ENCODE peak calls at places on chromosomes 2 and 18, in four cellular contexts. One of them, this sample, is unnamed.

GRCh38 chr2:230932556-230933511 is 7.8 kb upstream of the GPR55 start:
- DNase-seq in Peyer's patch: no peak
- DNase-seq in spleen: peak; percentile 68
- DNase-seq in hepatocyte: peak; percentile 66
- DNase-seq in this sample: no peak

GRCh38 chr18:25058520-25058919 is 293.4 kb downstream of the ZNF521 start:
- DNase-seq in spleen: no peak
- DNase-seq in hepatocyte: no peak
- DNase-seq in Peyer's patch: no peak
- DNase-seq in this sample: no peak

GRCh38 chr18:47109049-47109448 is 41.3 kb downstream of the HDHD2 start:
- DNase-seq in hepatocyte: no peak
- DNase-seq in Peyer's patch: no peak
- DNase-seq in spleen: no peak
- DNase-seq in this sample: no peak

GRCh38 chr2:166179201-166179600 is 51.4 kb upstream of the SCN1A start:
- DNase-seq in spleen: no peak
- DNase-seq in hepatocyte: no peak
- DNase-seq in Peyer's patch: no peak
- DNase-seq in this sample: no peak

GRCh38 chr2:109427661-109428091 is 186.1 kb downstream of the SEPTIN10 start:
- DNase-seq in Peyer's patch: no peak
- DNase-seq in hepatocyte: no peak
- DNase-seq in spleen: peak; percentile 55
- DNase-seq in this sample: no peak

GRCh38 chr2:225995788-225996476 is 596.4 kb downstream of the NYAP2 start:
- DNase-seq in hepatocyte: no peak
- DNase-seq in spleen: no peak
- DNase-seq in Peyer's patch: no peak
- DNase-seq in this sample: no peak

GRCh38 chr2:29033172-29033571 is 41.2 kb downstream of the PCARE start:
- DNase-seq in Peyer's patch: no peak
- DNase-seq in spleen: no peak
- DNase-seq in hepatocyte: no peak
- DNase-seq in this sample: no peak

GRCh38 chr2:68200157-68200787 is 42.6 kb downstream of the PNO1 start:
- DNase-seq in Peyer's patch: no peak
- DNase-seq in spleen: no peak
- DNase-seq in hepatocyte: no peak
- DNase-seq in this sample: no peak

GRCh38 chr18:54357082-54357659 is 487 bp downstream of the STARD6 start:
- DNase-seq in spleen: no peak
- DNase-seq in hepatocyte: no peak
- DNase-seq in Peyer's patch: no peak
- DNase-seq in this sample: no peak

GRCh38 chr18:3889803-3890202 is 439.8 kb downstream of the TGIF1 start:
- DNase-seq in Peyer's patch: no peak
- DNase-seq in hepatocyte: peak; percentile 23
- DNase-seq in spleen: no peak
- DNase-seq in this sample: no peak

GRCh38 chr18:72409923-72410322 is 134.2 kb downstream of the CBLN2 start:
- DNase-seq in Peyer's patch: no peak
- DNase-seq in spleen: no peak
- DNase-seq in hepatocyte: no peak
- DNase-seq in this sample: no peak

GRCh38 chr2:170582747-170583463 is 132.2 kb upstream of the SP5 start:
- DNase-seq in hepatocyte: no peak
- DNase-seq in spleen: no peak
- DNase-seq in Peyer's patch: no peak
- DNase-seq in this sample: no peak

GRCh38 chr18:7601249-7601620 is 34.1 kb downstream of the PTPRM start:
- DNase-seq in spleen: no peak
- DNase-seq in Peyer's patch: no peak
- DNase-seq in hepatocyte: no peak
- DNase-seq in this sample: no peak

GRCh38 chr2:224999784-225000183 is 42.5 kb downstream of the DOCK10 start:
- DNase-seq in spleen: no peak
- DNase-seq in hepatocyte: no peak
- DNase-seq in Peyer's patch: no peak
- DNase-seq in this sample: no peak

GRCh38 chr2:25286025-25286400 is 55.7 kb downstream of the DNMT3A start:
- DNase-seq in hepatocyte: no peak
- DNase-seq in Peyer's patch: peak; percentile 85
- DNase-seq in spleen: peak; percentile 90
- DNase-seq in this sample: no peak

GRCh38 chr18:22559414-22560282 is 141.9 kb upstream of the CTAGE1 start:
- DNase-seq in hepatocyte: peak; percentile 87
- DNase-seq in spleen: peak; percentile 81
- DNase-seq in Peyer's patch: peak; percentile 70
- DNase-seq in this sample: no peak

GRCh38 chr2:237072067-237072931 is 13.4 kb upstream of the COPS8 start:
- DNase-seq in spleen: peak; percentile 91
- DNase-seq in Peyer's patch: peak; percentile 91
- DNase-seq in hepatocyte: peak; percentile 81
- DNase-seq in this sample: no peak

GRCh38 chr2:221422516-221423211 is 149.4 kb downstream of the EPHA4 start:
- DNase-seq in hepatocyte: no peak
- DNase-seq in Peyer's patch: no peak
- DNase-seq in spleen: no peak
- DNase-seq in this sample: no peak

DNA sequence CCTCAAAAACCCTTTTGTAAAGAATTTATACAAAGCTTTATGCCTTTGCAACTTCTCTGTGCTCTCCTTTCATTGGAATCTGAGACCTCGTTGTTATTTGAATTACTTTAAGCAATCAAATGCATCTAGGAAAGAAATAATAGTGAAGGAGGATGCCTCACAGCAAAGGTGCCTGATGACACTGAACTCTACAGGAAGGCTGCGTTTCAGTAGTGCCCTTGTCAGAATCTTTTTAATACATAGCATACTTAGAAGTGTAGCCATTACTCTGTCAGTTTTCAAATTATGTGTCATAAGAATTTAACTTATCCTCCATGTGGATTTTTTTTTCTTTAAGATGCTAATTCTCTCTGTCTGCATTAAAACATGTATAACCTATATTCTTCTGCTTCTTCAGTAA is 9.6 kb upstream of the LYPD6B start:
- DNase-seq in hepatocyte: no peak
- DNase-seq in Peyer's patch: no peak
- DNase-seq in spleen: no peak
- DNase-seq in this sample: no peak
- TF ChIP-seq CTCF in hepatocyte: no peak
- TF ChIP-seq CTCF in Peyer's patch: no peak
- TF ChIP-seq CTCF in spleen: no peak
- TF ChIP-seq CTCF in this sample: no peak

DNA sequence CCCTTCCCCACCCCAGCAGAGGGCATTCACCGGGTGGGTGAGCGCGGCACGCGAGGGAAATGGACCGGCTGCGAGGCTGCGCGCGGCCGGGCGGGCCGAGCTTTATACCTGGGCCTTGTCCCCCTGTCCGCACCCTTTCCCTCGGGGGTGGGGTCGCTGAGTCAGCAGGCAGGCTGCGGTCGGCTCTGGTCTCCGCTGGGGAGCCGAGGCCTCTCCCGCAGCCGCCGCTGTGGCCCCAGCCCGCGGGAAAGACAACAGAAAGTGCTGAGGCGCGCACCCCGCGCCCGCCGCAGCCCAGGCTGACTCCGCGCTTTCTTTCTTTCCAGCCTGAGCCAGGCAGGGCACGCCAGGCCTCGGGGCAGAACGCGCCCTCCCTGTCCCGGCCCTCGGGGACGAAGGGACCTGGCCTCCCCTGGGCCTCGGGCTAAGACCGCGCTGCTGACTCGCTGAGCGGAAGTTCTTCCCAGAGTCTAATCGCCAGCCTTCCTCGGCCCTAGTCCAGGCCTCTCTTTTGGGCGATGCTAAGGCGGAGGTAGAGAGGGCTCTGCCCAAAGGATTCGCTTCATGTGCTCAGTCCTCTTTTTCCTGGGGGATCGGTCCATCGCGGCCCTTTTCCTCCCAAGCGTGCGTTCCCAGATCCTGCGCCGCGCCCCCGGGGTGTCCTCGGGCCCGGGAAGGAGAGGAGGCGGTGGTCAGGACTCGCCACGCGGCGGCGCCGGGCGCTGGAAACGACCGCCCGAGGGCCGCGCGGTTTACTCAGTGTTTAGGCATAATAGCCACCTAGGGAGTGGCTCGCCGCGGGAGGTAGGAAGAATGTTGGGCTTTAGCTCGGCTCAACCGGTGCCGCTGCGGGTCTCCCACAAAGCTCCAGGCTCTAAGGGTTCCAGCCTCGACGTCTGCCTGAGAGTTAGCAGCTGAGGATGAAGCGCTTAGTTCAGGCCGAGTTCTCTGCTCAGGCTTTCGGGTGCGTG is at the start of gene CRYBA2:
- DNase-seq in hepatocyte: peak; percentile 45
- DNase-seq in Peyer's patch: no peak
- DNase-seq in spleen: no peak
- DNase-seq in this sample: no peak
- H3K4me3 ChIP-seq in hepatocyte: no peak within 1 kb of the TSS
- H3K4me3 ChIP-seq in Peyer's patch: peak within 1 kb of the TSS; percentile 30
- H3K4me3 ChIP-seq in spleen: peak within 1 kb of the TSS; percentile 29
- H3K4me3 ChIP-seq in this sample: no peak within 1 kb of the TSS

DNA sequence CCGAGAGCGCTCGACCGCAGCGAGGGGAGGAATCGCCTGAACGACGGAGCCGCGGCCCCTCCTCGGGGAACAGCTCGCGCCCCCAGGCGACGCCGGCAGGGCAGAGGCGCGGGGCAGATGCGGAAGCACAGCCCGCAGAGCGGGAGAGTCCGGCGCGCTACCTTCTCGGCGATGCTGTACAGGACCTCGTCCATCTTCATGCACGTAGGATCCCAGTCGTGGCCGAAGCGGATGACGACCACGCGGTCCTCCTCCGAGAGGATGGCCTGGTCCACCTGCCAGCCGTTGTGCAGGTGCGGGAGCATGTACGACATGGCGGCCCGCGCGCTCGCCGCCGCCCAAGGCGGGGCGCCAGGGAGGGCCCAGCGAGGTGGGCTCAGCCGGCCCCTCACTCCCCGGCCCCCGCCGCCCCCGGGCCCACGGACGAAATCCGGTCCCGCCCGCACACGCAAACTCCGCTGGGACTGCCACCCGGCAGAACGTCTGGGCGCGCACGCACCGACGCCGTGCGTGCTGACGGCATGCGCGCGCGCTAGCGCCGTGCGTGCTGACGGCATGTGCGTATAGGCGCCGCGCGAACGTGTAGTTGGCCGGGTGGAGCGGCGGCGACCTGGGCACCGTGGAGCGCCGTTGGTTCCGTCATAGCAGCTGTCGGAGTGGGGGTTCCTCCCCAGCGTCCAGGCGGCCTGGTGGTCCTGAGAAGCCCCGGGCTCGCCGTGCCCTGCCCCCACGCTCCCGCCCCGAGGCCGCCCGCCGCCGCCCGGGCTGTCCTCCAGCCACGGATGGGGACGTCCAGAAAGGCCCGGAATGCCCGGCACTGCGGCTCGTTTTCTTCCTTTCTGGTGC is at the start of gene TXNL4A:
- DNase-seq in spleen: peak; percentile 97
- DNase-seq in hepatocyte: peak; percentile 92
- DNase-seq in Peyer's patch: peak; percentile 94
- DNase-seq in this sample: peak; percentile 64
- TF ChIP-seq CTCF in spleen: no peak
- TF ChIP-seq CTCF in hepatocyte: peak; percentile 25
- TF ChIP-seq CTCF in Peyer's patch: peak; percentile 18
- TF ChIP-seq CTCF in this sample: peak; percentile 47

DNA sequence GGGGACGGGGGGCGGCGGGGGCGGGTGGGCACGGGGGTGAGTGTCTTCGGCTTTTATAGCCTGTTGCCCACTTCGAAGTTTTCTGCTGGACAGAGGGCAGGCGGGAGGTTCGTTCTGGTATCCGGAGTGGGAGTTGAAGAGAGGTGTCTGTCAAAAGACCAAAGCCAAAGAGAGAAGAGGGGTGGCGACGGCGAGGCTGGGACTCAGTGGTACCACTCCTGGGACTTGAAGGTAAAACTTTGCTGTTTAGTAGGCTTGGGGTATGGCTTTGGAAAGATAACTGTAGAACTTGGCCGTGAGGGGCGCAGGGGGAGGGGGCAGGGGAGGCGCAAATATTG is 215.8 kb upstream of the DTNA start:
- DNase-seq in spleen: peak; percentile 57
- DNase-seq in hepatocyte: no peak
- DNase-seq in Peyer's patch: no peak
- DNase-seq in this sample: no peak
- H3K4me3 ChIP-seq in spleen: peak overlapping the region; percentile 50
- H3K4me3 ChIP-seq in hepatocyte: peak overlapping the region; percentile 48
- H3K4me3 ChIP-seq in Peyer's patch: peak overlapping the region; percentile 32
- H3K4me3 ChIP-seq in this sample: peak overlapping the region; percentile 73

DNA sequence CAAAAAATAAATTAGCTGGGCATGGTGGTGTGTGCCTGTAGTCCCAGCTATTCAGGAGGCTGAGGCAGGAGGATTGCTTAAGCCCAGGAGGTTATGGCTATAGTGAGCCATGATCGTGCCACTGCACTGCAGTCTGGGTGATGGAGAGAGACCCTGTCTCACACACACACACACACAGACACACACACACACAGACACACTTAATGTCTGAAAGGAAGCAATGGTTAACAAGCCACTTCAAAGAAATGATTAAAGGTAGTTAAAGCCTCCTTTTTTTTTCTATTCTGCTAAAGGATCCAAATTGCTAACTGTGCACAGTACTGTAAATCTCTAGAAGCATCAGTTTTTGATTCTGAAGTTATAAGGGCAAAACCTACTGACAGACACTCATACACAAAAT is 211.1 kb downstream of the TMEM163 start:
- DNase-seq in Peyer's patch: no peak
- DNase-seq in hepatocyte: no peak
- DNase-seq in spleen: no peak
- DNase-seq in this sample: no peak
- TF ChIP-seq CTCF in Peyer's patch: no peak
- TF ChIP-seq CTCF in hepatocyte: no peak
- TF ChIP-seq CTCF in spleen: no peak
- TF ChIP-seq CTCF in this sample: no peak

DNA sequence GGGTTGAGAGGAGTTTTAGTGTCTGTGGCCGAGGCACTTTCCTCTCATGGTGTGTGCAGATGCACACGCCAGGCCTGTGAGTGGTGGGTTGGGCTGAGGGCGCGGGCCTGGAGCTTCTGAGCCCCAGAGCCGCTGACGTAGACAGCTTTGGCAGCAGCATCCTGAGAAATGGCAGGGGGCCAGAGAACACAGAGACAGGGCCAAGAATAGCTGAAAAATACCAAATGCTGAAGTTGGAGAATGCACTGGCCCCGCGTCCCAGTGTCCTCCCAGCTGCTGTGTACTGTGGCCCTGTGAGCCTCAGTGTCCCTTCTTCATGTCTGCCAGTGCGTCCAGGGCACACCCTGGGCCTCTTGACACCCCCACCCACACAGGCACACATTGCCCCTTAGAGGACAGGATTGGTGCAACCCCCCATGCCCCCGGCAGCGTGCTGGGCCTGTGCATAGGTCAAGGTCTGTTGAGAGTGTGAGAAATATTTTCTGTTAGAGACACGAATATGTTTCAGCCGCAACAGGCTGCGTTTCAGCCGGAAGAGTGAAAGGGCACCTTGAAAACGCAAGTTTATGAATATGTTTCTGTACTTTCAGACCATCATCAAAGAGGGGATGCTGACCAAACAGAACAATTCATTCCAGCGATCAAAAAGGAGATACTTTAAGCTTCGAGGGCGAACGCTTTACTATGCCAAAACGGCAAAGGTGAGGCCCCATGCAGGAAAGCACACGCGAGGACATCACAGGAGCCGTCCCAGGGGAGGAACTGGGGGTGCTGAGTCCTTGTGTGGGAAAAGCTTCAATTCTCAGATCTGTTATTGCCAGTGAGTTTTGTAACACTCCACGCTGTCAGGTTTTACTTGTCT is 33.6 kb downstream of the DGKD start:
- DNase-seq in spleen: no peak
- DNase-seq in hepatocyte: peak; percentile 82
- DNase-seq in Peyer's patch: peak; percentile 80
- DNase-seq in this sample: peak; percentile 90
- H3K4me3 ChIP-seq in spleen: no peak overlapping the region
- H3K4me3 ChIP-seq in hepatocyte: no peak overlapping the region
- H3K4me3 ChIP-seq in Peyer's patch: no peak overlapping the region
- H3K4me3 ChIP-seq in this sample: no peak overlapping the region

This sample was measured in retinal pigment epithelial cell.